ENCODE peak calls at places on chromosomes 3 and 15, in seven cellular contexts. One of them, this sample, is unnamed.

GRCh38 chr3:156471431-156471830 is 83.5 kb downstream of the SSR3 start:
- DNase-seq in upper lobe of left lung: no peak
- DNase-seq in AG09309: no peak
- DNase-seq in MM.1S: no peak
- DNase-seq in pancreas: no peak
- DNase-seq in CD4-positive, alpha-beta T cell: no peak
- DNase-seq in progenitor cell of endocrine pancreas: no peak
- DNase-seq in this sample: peak

GRCh38 chr15:74443100-74443909 is 9.5 kb upstream of the SEMA7A start:
- DNase-seq in upper lobe of left lung: no peak
- DNase-seq in AG09309: no peak
- DNase-seq in MM.1S: no peak
- DNase-seq in pancreas: no peak
- DNase-seq in CD4-positive, alpha-beta T cell: no peak
- DNase-seq in progenitor cell of endocrine pancreas: no peak
- DNase-seq in this sample: peak

GRCh38 chr15:37102315-37103021 is 2.1 kb upstream of the MEIS2 start:
- DNase-seq in upper lobe of left lung: peak
- DNase-seq in AG09309: no peak
- DNase-seq in MM.1S: no peak
- DNase-seq in pancreas: no peak
- DNase-seq in CD4-positive, alpha-beta T cell: no peak
- DNase-seq in progenitor cell of endocrine pancreas: peak
- DNase-seq in this sample: no peak

GRCh38 chr3:113668015-113668414 is 28.4 kb downstream of the USF3 start:
- DNase-seq in upper lobe of left lung: no peak
- DNase-seq in AG09309: no peak
- DNase-seq in MM.1S: no peak
- DNase-seq in pancreas: no peak
- DNase-seq in CD4-positive, alpha-beta T cell: no peak
- DNase-seq in progenitor cell of endocrine pancreas: no peak
- DNase-seq in this sample: peak

GRCh38 chr3:71152892-71153265 is 430.6 kb downstream of the FOXP1 start:
- DNase-seq in upper lobe of left lung: no peak
- DNase-seq in AG09309: no peak
- DNase-seq in MM.1S: no peak
- DNase-seq in pancreas: no peak
- DNase-seq in CD4-positive, alpha-beta T cell: no peak
- DNase-seq in progenitor cell of endocrine pancreas: no peak
- DNase-seq in this sample: no peak

GRCh38 chr15:68819451-68820204 is 1.1 kb downstream of the ANP32A start:
- DNase-seq in upper lobe of left lung: peak
- DNase-seq in AG09309: no peak
- DNase-seq in MM.1S: peak
- DNase-seq in pancreas: peak
- DNase-seq in CD4-positive, alpha-beta T cell: peak
- DNase-seq in progenitor cell of endocrine pancreas: no peak
- DNase-seq in this sample: peak

GRCh38 chr15:85973584-85974347 is 105.9 kb upstream of the AGBL1 start:
- DNase-seq in upper lobe of left lung: no peak
- DNase-seq in AG09309: no peak
- DNase-seq in MM.1S: no peak
- DNase-seq in pancreas: no peak
- DNase-seq in CD4-positive, alpha-beta T cell: no peak
- DNase-seq in progenitor cell of endocrine pancreas: no peak
- DNase-seq in this sample: no peak

GRCh38 chr3:184786271-184787010 is 25.5 kb upstream of the VPS8 start:
- DNase-seq in upper lobe of left lung: no peak
- DNase-seq in AG09309: peak
- DNase-seq in MM.1S: no peak
- DNase-seq in pancreas: no peak
- DNase-seq in CD4-positive, alpha-beta T cell: no peak
- DNase-seq in progenitor cell of endocrine pancreas: no peak
- DNase-seq in this sample: peak

GRCh38 chr3:132561003-132561402 is 36.1 kb upstream of the ACKR4 start:
- DNase-seq in upper lobe of left lung: no peak
- DNase-seq in AG09309: no peak
- DNase-seq in MM.1S: no peak
- DNase-seq in pancreas: no peak
- DNase-seq in CD4-positive, alpha-beta T cell: no peak
- DNase-seq in progenitor cell of endocrine pancreas: no peak
- DNase-seq in this sample: no peak

GRCh38 chr3:185688808-185689207 is 102.7 kb downstream of the SENP2 start:
- DNase-seq in upper lobe of left lung: no peak
- DNase-seq in AG09309: peak
- DNase-seq in MM.1S: no peak
- DNase-seq in pancreas: no peak
- DNase-seq in CD4-positive, alpha-beta T cell: no peak
- DNase-seq in progenitor cell of endocrine pancreas: no peak
- DNase-seq in this sample: peak

GRCh38 chr3:119695480-119695879 is 7.3 kb upstream of the CFAP91 start:
- DNase-seq in upper lobe of left lung: no peak
- DNase-seq in AG09309: no peak
- DNase-seq in MM.1S: no peak
- DNase-seq in pancreas: no peak
- DNase-seq in CD4-positive, alpha-beta T cell: no peak
- DNase-seq in progenitor cell of endocrine pancreas: no peak
- DNase-seq in this sample: peak

GRCh38 chr3:12661926-12662592 is 1.9 kb downstream of the RAF1 start:
- DNase-seq in upper lobe of left lung: no peak
- DNase-seq in AG09309: no peak
- DNase-seq in MM.1S: no peak
- DNase-seq in pancreas: no peak
- DNase-seq in CD4-positive, alpha-beta T cell: no peak
- DNase-seq in progenitor cell of endocrine pancreas: no peak
- DNase-seq in this sample: no peak

GRCh38 chr3:16249336-16249735 is 15.4 kb downstream of the DPH3 start:
- DNase-seq in upper lobe of left lung: no peak
- DNase-seq in AG09309: no peak
- DNase-seq in MM.1S: peak
- DNase-seq in pancreas: no peak
- DNase-seq in CD4-positive, alpha-beta T cell: no peak
- DNase-seq in progenitor cell of endocrine pancreas: no peak
- DNase-seq in this sample: peak
- TF ChIP-seq CTCF in upper lobe of left lung: no peak
- TF ChIP-seq CTCF in AG09309: peak
- TF ChIP-seq CTCF in MM.1S: peak
- TF ChIP-seq CTCF in pancreas: no peak
- TF ChIP-seq CTCF in CD4-positive, alpha-beta T cell: peak
- TF ChIP-seq CTCF in progenitor cell of endocrine pancreas: peak
- TF ChIP-seq CTCF in this sample: peak

GRCh38 chr3:134675726-134676252 is 25.0 kb upstream of the KY start:
- DNase-seq in upper lobe of left lung: no peak
- DNase-seq in AG09309: no peak
- DNase-seq in MM.1S: peak
- DNase-seq in pancreas: no peak
- DNase-seq in CD4-positive, alpha-beta T cell: no peak
- DNase-seq in progenitor cell of endocrine pancreas: no peak
- DNase-seq in this sample: no peak

GRCh38 chr3:134681527-134681910 is 30.7 kb upstream of the KY start:
- DNase-seq in upper lobe of left lung: no peak
- DNase-seq in AG09309: no peak
- DNase-seq in MM.1S: no peak
- DNase-seq in pancreas: no peak
- DNase-seq in CD4-positive, alpha-beta T cell: no peak
- DNase-seq in progenitor cell of endocrine pancreas: no peak
- DNase-seq in this sample: no peak

GRCh38 chr3:134677987-134678308 is 27.1 kb upstream of the KY start:
- DNase-seq in upper lobe of left lung: peak
- DNase-seq in AG09309: no peak
- DNase-seq in MM.1S: no peak
- DNase-seq in pancreas: no peak
- DNase-seq in CD4-positive, alpha-beta T cell: no peak
- DNase-seq in progenitor cell of endocrine pancreas: no peak
- DNase-seq in this sample: no peak

GRCh38 chr3:134680796-134681526 is 30.1 kb upstream of the KY start:
- DNase-seq in upper lobe of left lung: no peak
- DNase-seq in AG09309: no peak
- DNase-seq in MM.1S: no peak
- DNase-seq in pancreas: no peak
- DNase-seq in CD4-positive, alpha-beta T cell: no peak
- DNase-seq in progenitor cell of endocrine pancreas: no peak
- DNase-seq in this sample: no peak

DNA sequence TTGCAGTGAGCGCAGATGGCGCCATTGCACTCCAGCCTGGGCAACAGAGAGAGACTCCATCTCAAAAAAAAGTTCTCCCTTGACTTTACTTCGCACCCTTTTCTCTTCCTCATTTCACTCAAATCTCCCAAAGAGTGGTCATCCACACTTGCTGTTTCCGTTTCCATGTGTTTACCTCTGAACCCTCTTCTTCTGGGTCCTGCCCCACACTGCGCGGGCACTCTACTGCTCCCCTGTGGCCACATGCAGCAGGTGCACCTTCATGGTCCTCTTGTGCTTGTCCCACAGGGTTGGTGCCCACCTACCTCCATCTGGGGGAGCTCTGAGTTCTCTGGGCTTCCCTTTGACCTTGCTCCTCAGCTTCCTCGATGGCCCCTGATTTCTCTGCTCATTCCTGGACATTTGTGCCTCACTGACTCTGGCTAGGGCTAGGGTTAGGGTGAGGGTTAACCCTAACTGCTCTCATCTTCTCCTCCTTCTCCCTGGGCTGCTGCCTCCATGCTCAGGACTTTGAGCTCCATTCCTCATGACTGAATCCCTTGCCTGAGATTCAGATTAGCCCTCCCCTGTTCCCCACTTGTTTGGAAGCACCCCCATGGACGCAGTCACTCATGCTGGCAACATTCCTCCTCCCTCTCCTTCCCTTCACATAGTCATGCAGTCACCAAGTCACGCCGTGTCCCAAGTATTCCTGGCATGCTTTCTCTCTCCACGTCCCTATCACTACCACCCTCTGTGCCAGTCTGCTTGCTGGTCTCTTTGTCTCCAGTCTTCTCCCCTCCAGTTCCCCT is 26.6 kb upstream of the KY start:
- DNase-seq in upper lobe of left lung: no peak
- DNase-seq in AG09309: no peak
- DNase-seq in MM.1S: peak
- DNase-seq in pancreas: no peak
- DNase-seq in CD4-positive, alpha-beta T cell: no peak
- DNase-seq in progenitor cell of endocrine pancreas: no peak
- DNase-seq in this sample: peak
- TF ChIP-seq CTCF in upper lobe of left lung: peak
- TF ChIP-seq CTCF in AG09309: peak
- TF ChIP-seq CTCF in MM.1S: peak
- TF ChIP-seq CTCF in pancreas: peak
- TF ChIP-seq CTCF in CD4-positive, alpha-beta T cell: no peak
- TF ChIP-seq CTCF in progenitor cell of endocrine pancreas: peak
- TF ChIP-seq CTCF in this sample: peak

GRCh38 chr15:56160966-56161365 is 82.7 kb downstream of the RFX7 start:
- DNase-seq in upper lobe of left lung: no peak
- DNase-seq in AG09309: no peak
- DNase-seq in MM.1S: no peak
- DNase-seq in pancreas: no peak
- DNase-seq in CD4-positive, alpha-beta T cell: no peak
- DNase-seq in progenitor cell of endocrine pancreas: no peak
- DNase-seq in this sample: peak
- TF ChIP-seq CTCF in upper lobe of left lung: no peak
- TF ChIP-seq CTCF in AG09309: no peak
- TF ChIP-seq CTCF in MM.1S: no peak
- TF ChIP-seq CTCF in pancreas: no peak
- TF ChIP-seq CTCF in CD4-positive, alpha-beta T cell: no peak
- TF ChIP-seq CTCF in progenitor cell of endocrine pancreas: no peak
- TF ChIP-seq CTCF in this sample: no peak

GRCh38 chr3:187740446-187741399 is 4.5 kb downstream of the BCL6 start:
- DNase-seq in upper lobe of left lung: peak
- DNase-seq in AG09309: peak
- DNase-seq in MM.1S: peak
- DNase-seq in pancreas: peak
- DNase-seq in CD4-positive, alpha-beta T cell: peak
- DNase-seq in progenitor cell of endocrine pancreas: peak
- DNase-seq in this sample: peak

GRCh38 chr3:187744169-187745151 is 808 bp downstream of the BCL6 start:
- DNase-seq in upper lobe of left lung: peak
- DNase-seq in AG09309: no peak
- DNase-seq in MM.1S: peak
- DNase-seq in pancreas: peak
- DNase-seq in CD4-positive, alpha-beta T cell: no peak
- DNase-seq in progenitor cell of endocrine pancreas: no peak
- DNase-seq in this sample: peak

GRCh38 chr3:187741403-187742350 is 3.6 kb downstream of the BCL6 start:
- DNase-seq in upper lobe of left lung: peak
- DNase-seq in AG09309: no peak
- DNase-seq in MM.1S: peak
- DNase-seq in pancreas: peak
- DNase-seq in CD4-positive, alpha-beta T cell: peak
- DNase-seq in progenitor cell of endocrine pancreas: no peak
- DNase-seq in this sample: peak

GRCh38 chr3:187743195-187744141 is 1.8 kb downstream of the BCL6 start:
- DNase-seq in upper lobe of left lung: peak
- DNase-seq in AG09309: no peak
- DNase-seq in MM.1S: no peak
- DNase-seq in pancreas: peak
- DNase-seq in CD4-positive, alpha-beta T cell: no peak
- DNase-seq in progenitor cell of endocrine pancreas: peak
- DNase-seq in this sample: peak

GRCh38 chr3:187742351-187743171 is 2.7 kb downstream of the BCL6 start:
- DNase-seq in upper lobe of left lung: peak
- DNase-seq in AG09309: no peak
- DNase-seq in MM.1S: no peak
- DNase-seq in pancreas: no peak
- DNase-seq in CD4-positive, alpha-beta T cell: no peak
- DNase-seq in progenitor cell of endocrine pancreas: no peak
- DNase-seq in this sample: peak
- TF ChIP-seq CTCF in upper lobe of left lung: no peak
- TF ChIP-seq CTCF in AG09309: no peak
- TF ChIP-seq CTCF in MM.1S: peak
- TF ChIP-seq CTCF in pancreas: no peak
- TF ChIP-seq CTCF in CD4-positive, alpha-beta T cell: peak
- TF ChIP-seq CTCF in progenitor cell of endocrine pancreas: no peak
- TF ChIP-seq CTCF in this sample: no peak

DNA sequence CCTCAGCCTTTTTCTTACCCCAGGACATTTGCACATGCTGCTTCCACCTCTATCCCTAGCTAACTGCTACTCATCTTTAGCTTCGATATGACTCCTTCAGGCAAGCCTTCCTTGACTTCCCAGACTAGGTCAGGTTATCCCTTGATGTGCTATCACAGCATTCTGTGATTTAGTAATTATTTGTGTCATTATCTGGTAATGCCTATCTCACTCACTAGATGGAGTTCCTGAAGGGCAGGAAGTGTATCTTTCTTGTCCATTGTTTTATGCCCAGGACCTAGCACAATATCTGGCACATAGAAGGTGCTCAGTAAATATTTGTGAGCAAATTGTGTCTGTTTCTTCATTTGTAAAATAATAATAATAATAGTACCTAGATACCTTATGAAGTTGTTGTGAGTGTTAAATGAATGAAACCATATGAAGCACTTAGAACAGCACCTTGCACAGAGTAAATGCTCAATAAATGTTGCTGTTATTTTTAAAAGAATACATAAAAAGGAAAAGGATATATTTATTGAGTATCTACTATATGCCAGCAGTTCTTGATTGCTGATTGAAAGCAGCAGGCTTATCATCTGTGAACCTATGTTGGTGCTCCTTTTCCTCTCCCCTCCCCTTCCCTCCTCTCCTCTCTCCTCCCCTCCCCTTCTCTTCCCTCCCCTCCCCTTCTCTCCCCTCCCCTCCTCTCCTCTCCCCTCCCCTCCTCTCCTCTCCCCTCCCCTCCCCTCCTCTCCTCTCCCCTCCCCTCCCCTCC is 31.5 kb downstream of the SQOR start:
- DNase-seq in upper lobe of left lung: no peak
- DNase-seq in AG09309: no peak
- DNase-seq in MM.1S: no peak
- DNase-seq in pancreas: no peak
- DNase-seq in CD4-positive, alpha-beta T cell: no peak
- DNase-seq in progenitor cell of endocrine pancreas: no peak
- DNase-seq in this sample: no peak
- TF ChIP-seq CTCF in upper lobe of left lung: no peak
- TF ChIP-seq CTCF in AG09309: no peak
- TF ChIP-seq CTCF in MM.1S: peak
- TF ChIP-seq CTCF in pancreas: no peak
- TF ChIP-seq CTCF in CD4-positive, alpha-beta T cell: no peak
- TF ChIP-seq CTCF in progenitor cell of endocrine pancreas: no peak
- TF ChIP-seq CTCF in this sample: no peak

This sample was measured in fibroblast of pulmonary artery.